ENCODE peak calls at places on chromosomes 16 and 17, in five cellular contexts. H, K, E, D and T are unnamed samples.

GRCh38 chr17:17029938-17030337 is 12.3 kb upstream of the MPRIP start:
- DNase-seq in D (no peak), K (no peak), E (no peak), H (no peak), T (no peak)

GRCh38 chr17:80123791-80124190 is 22.4 kb downstream of the GAA start:
- DNase-seq in K (peak), D (no peak), H (no peak), E (no peak), T (no peak)

GRCh38 chr17:66365204-66365524 is 62.8 kb downstream of the PRKCA start:
- DNase-seq in E (no peak), H (peak), D (no peak), K (peak), T (no peak)

GRCh38 chr16:52552643-52553042 is 5.7 kb upstream of the TOX3 start:
- DNase-seq in K (no peak), E (peak), H (peak), D (no peak), T (no peak)

GRCh38 chr17:9226794-9227135 is 205.5 kb downstream of the NTN1 start:
- DNase-seq in H (no peak), D (no peak), K (no peak), E (no peak), T (no peak)

GRCh38 chr17:49951362-49952080 is 17.5 kb upstream of the DLX4 start:
- DNase-seq in E (no peak), D (no peak), K (no peak), H (no peak), T (no peak)

GRCh38 chr16:46859719-46860152 is 24.4 kb upstream of the GPT2 start:
- DNase-seq in K (peak), H (no peak), D (no peak), E (peak), T (no peak)

GRCh38 chr16:11586856-11587642 is at the start of gene LITAF:
- DNase-seq in E (peak), D (no peak), K (no peak), H (peak), T (no peak)

GRCh38 chr17:49226771-49227435 is 3.7 kb downstream of the PHOSPHO1 start:
- DNase-seq in H (no peak), K (no peak), D (no peak), E (no peak), T (no peak)

GRCh38 chr16:49776085-49776501 is 79.8 kb downstream of the ZNF423 start:
- DNase-seq in E (no peak), D (no peak), K (peak), H (no peak), T (no peak)

GRCh38 chr16:81711609-81712329 is 67.3 kb upstream of the PLCG2 start:
- DNase-seq in H (no peak), K (peak), E (peak), D (no peak), T (no peak)

GRCh38 chr17:49522329-49522890 is 27.3 kb downstream of the NGFR start:
- DNase-seq in E (no peak), H (no peak), K (no peak), D (no peak), T (no peak)

GRCh38 chr16:89049484-89050118 is 44.1 kb upstream of the ACSF3 start:
- DNase-seq in H (no peak), E (no peak), K (no peak), D (no peak), T (no peak)

GRCh38 chr17:5499790-5500189 is 13.4 kb downstream of the MIS12 start:
- DNase-seq in K (no peak), H (peak), D (no peak), E (no peak), T (no peak)

GRCh38 chr17:31726980-31727427 is 132.0 kb downstream of the COPRS start:
- DNase-seq in E (no peak), K (peak), D (no peak), H (no peak), T (no peak)

GRCh38 chr17:45313927-45314760 is 2.7 kb downstream of the MAP3K14 start:
- DNase-seq in D (no peak), E (no peak), K (no peak), H (no peak), T (no peak)

GRCh38 chr16:55324491-55325447 is 766 bp downstream of the IRX6 start:
- DNase-seq in E (peak), D (no peak), H (no peak), K (no peak), T (no peak)
- H3K4me3 ChIP-seq in E (peak), D (peak), H (peak), K (no peak), T (no peak)

GRCh38 chr17:21453144-21453982 is 77.2 kb downstream of the KCNJ12 start:
- DNase-seq in D (no peak), E (no peak), H (no peak), K (no peak), T (no peak)
- H3K4me3 ChIP-seq in D (no peak), E (no peak), H (no peak), K (no peak), T (no peak)

GRCh38 chr17:70187383-70187782 is 18.1 kb downstream of the KCNJ2 start:
- DNase-seq in D (no peak), E (no peak), K (peak), H (no peak), T (no peak)

GRCh38 chr17:70183508-70183907 is 14.2 kb downstream of the KCNJ2 start:
- DNase-seq in K (no peak), D (no peak), E (no peak), H (no peak), T (no peak)

GRCh38 chr17:70185280-70185679 is 15.9 kb downstream of the KCNJ2 start:
- DNase-seq in E (no peak), K (no peak), H (no peak), D (no peak), T (no peak)

GRCh38 chr17:70184207-70184606 is 14.9 kb downstream of the KCNJ2 start:
- DNase-seq in D (no peak), E (no peak), H (no peak), K (no peak), T (no peak)

DNA sequence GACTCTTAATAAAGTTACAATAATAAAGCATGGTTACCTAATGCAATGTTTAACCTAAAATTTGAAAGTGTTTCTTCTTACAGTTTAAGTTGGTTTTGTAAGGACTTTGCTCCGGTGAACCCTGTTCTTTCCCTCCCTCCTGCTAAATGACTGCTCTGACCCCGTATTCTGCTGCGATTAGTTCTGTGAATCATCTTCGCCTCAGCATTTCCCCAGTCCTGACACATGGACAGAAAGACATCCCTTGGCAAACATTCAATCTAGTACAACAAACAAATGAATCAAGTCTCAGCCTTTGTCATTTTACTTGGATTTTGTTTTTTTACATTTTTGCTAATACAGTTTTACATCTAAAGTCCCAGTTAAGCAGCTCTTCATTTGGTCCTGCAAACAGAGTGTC is 15.4 kb downstream of the KCNJ2 start:
- DNase-seq in K (peak), E (peak), H (no peak), D (no peak), T (no peak)
- H3K4me3 ChIP-seq in K (no peak), E (no peak), H (no peak), D (no peak), T (no peak)

GRCh38 chr17:40344321-40345160 is 20.0 kb downstream of the GJD3 start:
- DNase-seq in K (no peak), H (no peak), E (no peak), D (no peak), T (no peak)
- H3K4me3 ChIP-seq in K (peak), H (no peak), E (peak), D (peak), T (no peak)

GRCh38 chr16:70429888-70430666 is 8.8 kb downstream of the ST3GAL2 start:
- DNase-seq in E (no peak), K (no peak), D (no peak), H (no peak), T (no peak)
- H3K4me3 ChIP-seq in E (no peak), K (no peak), D (no peak), H (no peak), T (no peak)

GRCh38 chr17:46795379-46795952 is 23.0 kb downstream of the WNT3 start:
- DNase-seq in D (no peak), K (peak), H (no peak), E (peak), T (no peak)
- H3K4me3 ChIP-seq in D (no peak), K (no peak), H (no peak), E (peak), T (no peak)

GRCh38 chr17:57549468-57549867 is 195.6 kb downstream of the CCDC182 start:
- DNase-seq in D (no peak), K (no peak), E (no peak), H (no peak), T (no peak)
- H3K4me3 ChIP-seq in D (no peak), K (no peak), E (no peak), H (no peak), T (no peak)